ENCODE peak calls at places on chromosomes 7 and 10, in six cellular contexts. O is PC-3, B is psoas muscle, H is right lobe of liver, J is K562, A is heart left ventricle. P is an unnamed sample. For H3K36me3, the result is how much of the 10 kb centered on the place peaks cover.

GRCh38 chr10:119340893-119341235 is 133.5 kb downstream of the GRK5 start:
- DNase-seq in O (no peak), B (no peak), H (peak), J (no peak), A (no peak), P (no peak)

GRCh38 chr10:119020627-119020946 is 8.9 kb upstream of the NANOS1 start:
- DNase-seq in O (peak), B (peak), H (no peak), J (no peak), A (no peak), P (no peak)

GRCh38 chr7:16978358-16979244 is 96.8 kb upstream of the AGR3 start:
- DNase-seq in O (peak), B (no peak), H (no peak), J (no peak), A (no peak), P (no peak)

GRCh38 chr7:80719261-80719660 is 80.8 kb downstream of the CD36 start:
- DNase-seq in O (peak), B (no peak), H (no peak), J (no peak), A (no peak), P (no peak)

GRCh38 chr7:55191161-55191925 is 172.5 kb downstream of the EGFR start:
- DNase-seq in O (no peak), B (no peak), H (no peak), J (no peak), A (no peak), P (no peak)

GRCh38 chr7:158175779-158176178 is 411.8 kb downstream of the PTPRN2 start:
- DNase-seq in O (no peak), B (no peak), H (no peak), J (no peak), A (no peak), P (no peak)

GRCh38 chr7:139521439-139521838 is 2.0 kb upstream of the CLEC2L start:
- DNase-seq in O (no peak), B (no peak), H (no peak), J (no peak), A (no peak), P (no peak)

GRCh38 chr7:139783647-139784385 is 6.0 kb upstream of the HIPK2 start:
- DNase-seq in O (peak), B (no peak), H (no peak), J (peak), A (no peak), P (peak)

GRCh38 chr10:81876253-81876731 is 1.3 kb downstream of the NRG3 start:
- DNase-seq in O (no peak), B (no peak), H (no peak), J (no peak), A (no peak), P (peak)

GRCh38 chr7:36910401-36910800 is 186.1 kb upstream of the AOAH start:
- DNase-seq in O (no peak), B (no peak), H (no peak), J (no peak), A (no peak), P (no peak)

GRCh38 chr7:128302110-128302509 is 41.6 kb downstream of the RBM28 start:
- DNase-seq in O (no peak), B (no peak), H (no peak), J (no peak), A (peak), P (no peak)

GRCh38 chr7:32154797-32155196 is 84.6 kb upstream of the PDE1C start:
- DNase-seq in O (no peak), B (peak), H (no peak), J (no peak), A (peak), P (no peak)

GRCh38 chr10:78007172-78007571 is 22.1 kb downstream of the POLR3A start:
- DNase-seq in O (peak), B (no peak), H (no peak), J (no peak), A (no peak), P (no peak)

GRCh38 chr10:84152769-84153168 is 13.5 kb downstream of the GHITM start:
- DNase-seq in O (no peak), B (no peak), H (no peak), J (no peak), A (no peak), P (no peak)

GRCh38 chr10:84149854-84150253 is 10.5 kb downstream of the GHITM start:
- DNase-seq in O (no peak), B (no peak), H (no peak), J (no peak), A (no peak), P (no peak)

GRCh38 chr10:84147347-84147746 is 8.0 kb downstream of the GHITM start:
- DNase-seq in O (no peak), B (no peak), H (no peak), J (no peak), A (no peak), P (no peak)
- H3K36me3 ChIP-seq in O (half or more), B (under half), H (half or more), J (half or more), A (under half), P (half or more)

DNA sequence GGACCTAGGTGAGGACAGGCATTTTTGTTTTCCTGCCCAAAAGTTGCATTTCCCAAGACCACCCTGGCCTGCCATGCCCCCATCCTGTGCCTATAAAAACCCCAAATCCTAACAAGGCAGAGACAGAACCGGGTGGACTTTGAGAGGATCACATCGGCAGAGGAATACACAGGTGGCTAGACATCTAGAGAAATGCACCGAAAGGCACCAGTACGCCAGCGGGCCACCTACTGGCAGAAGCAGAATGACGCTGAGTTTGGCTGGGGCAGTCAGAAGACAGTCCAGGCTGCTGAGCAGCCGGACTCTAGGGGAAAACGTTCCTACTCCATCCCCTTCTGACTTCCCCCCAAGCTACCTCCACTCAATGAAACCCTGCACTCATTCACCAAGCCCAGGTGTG is 2.8 kb downstream of the AKR1C4 start:
- DNase-seq in O (no peak), B (no peak), H (peak), J (peak), A (no peak), P (no peak)
- TF ChIP-seq CTCF in O (no peak), B (no peak), H (peak), J (peak), A (no peak), P (peak)

GRCh38 chr7:49639808-49640207 is 133.6 kb upstream of the VWC2 start:
- DNase-seq in O (no peak), B (no peak), H (no peak), J (no peak), A (no peak), P (no peak)

GRCh38 chr7:49645296-49645695 is 128.1 kb upstream of the VWC2 start:
- DNase-seq in O (no peak), B (no peak), H (no peak), J (no peak), A (no peak), P (no peak)

GRCh38 chr7:49644402-49645166 is 128.9 kb upstream of the VWC2 start:
- DNase-seq in O (no peak), B (no peak), H (no peak), J (no peak), A (no peak), P (no peak)

GRCh38 chr7:49643750-49644149 is 129.7 kb upstream of the VWC2 start:
- DNase-seq in O (no peak), B (no peak), H (no peak), J (no peak), A (no peak), P (no peak)

GRCh38 chr7:49643321-49643720 is 130.1 kb upstream of the VWC2 start:
- DNase-seq in O (no peak), B (no peak), H (no peak), J (no peak), A (peak), P (no peak)
- H3K27ac ChIP-seq in O (no peak), B (no peak), H (no peak), J (no peak), A (no peak), P (no peak)

GRCh38 chr7:45000096-45001032 is at the start of gene CCM2:
- DNase-seq in O (peak), B (peak), H (peak), J (peak), A (peak), P (no peak)

GRCh38 chr7:44999245-45000095 is 531 bp upstream of the CCM2 start:
- DNase-seq in O (peak), B (peak), H (peak), J (peak), A (peak), P (peak)

GRCh38 chr7:44998153-44998871 is 1.7 kb upstream of the CCM2 start:
- DNase-seq in O (no peak), B (no peak), H (no peak), J (no peak), A (no peak), P (no peak)

GRCh38 chr7:44994877-44995554 is 5.0 kb upstream of the CCM2 start:
- DNase-seq in O (no peak), B (no peak), H (no peak), J (peak), A (no peak), P (no peak)

GRCh38 chr7:44995555-44996493 is 4.2 kb upstream of the CCM2 start:
- DNase-seq in O (no peak), B (no peak), H (no peak), J (no peak), A (no peak), P (no peak)
- H3K36me3 ChIP-seq in O (under half), B (under half), H (under half), J (under half), A (under half), P (under half)

GRCh38 chr7:107754642-107755041 is 10.7 kb downstream of the CBLL1 start:
- DNase-seq in O (peak), B (no peak), H (no peak), J (no peak), A (no peak), P (no peak)
- TF ChIP-seq CTCF in O (peak), B (no peak), H (peak), J (no peak), A (no peak), P (no peak)

DNA sequence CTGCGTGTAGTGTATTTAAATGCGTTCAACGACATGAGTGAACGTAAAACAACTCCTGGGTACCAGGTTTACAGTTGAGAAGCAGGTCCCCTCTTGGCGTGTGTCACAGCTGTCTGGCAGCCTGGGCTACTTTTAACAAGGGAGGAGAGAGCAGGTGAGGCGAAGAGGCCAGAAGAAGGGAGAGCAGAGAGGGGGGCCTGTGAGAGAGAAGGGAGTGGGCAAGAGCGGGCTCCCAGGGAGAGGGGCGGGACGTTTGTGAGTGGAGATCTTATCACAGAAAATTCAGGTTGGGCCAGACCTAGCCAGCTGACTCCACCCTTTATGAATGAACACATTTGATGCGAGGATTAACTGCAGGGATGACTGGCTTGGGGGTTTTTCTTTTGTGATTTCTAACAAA is 154.0 kb downstream of the CAMK1D start:
- DNase-seq in O (no peak), B (no peak), H (no peak), J (no peak), A (no peak), P (no peak)
- H3K27ac ChIP-seq in O (no peak), B (no peak), H (no peak), J (no peak), A (no peak), P (no peak)

DNA sequence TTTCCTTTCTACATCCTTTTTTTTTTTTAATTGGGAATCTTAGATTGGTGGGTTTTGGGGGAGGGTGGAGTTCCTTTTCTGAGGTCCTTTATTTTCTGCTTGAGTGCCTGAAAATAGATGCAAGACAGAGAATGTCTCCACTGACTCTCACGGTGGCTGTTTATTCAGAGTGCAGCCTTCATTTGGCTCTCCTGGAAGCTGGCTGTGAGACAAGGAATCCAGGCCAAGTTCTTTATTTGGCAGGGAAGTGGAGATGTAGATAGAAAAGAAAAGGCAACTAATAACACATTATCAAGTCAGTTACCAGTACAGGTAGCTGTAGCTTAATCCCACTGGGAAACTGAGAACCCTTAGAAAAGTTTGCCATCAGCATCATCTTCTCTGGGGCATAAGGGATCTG is 118.6 kb downstream of the CNTNAP2 start:
- DNase-seq in O (no peak), B (no peak), H (no peak), J (no peak), A (no peak), P (no peak)
- H3K36me3 ChIP-seq in O (under half), B (under half), H (under half), J (under half), A (under half), P (under half)

DNA sequence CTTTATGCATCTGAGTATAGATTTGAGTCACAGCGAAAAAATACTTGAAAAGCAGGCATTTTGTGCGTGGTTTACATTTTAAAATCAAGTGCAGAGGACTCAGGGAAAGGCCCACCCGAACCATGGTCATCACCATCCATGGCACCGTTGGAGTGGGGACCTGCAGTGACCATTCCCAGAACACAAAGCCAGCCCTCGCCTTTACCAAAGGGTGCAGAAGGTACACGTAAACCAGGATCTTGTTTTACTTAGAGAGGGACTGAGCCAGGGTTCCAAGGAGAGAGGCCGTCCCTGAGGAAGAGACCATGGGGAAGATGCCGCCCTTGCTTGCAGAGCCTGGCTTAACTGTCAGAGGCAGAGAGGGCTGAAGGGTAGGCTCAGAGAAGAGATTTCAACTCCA is 12.0 kb upstream of the CNPY1 start:
- DNase-seq in O (no peak), B (no peak), H (no peak), J (no peak), A (no peak), P (no peak)
- TF ChIP-seq CTCF in O (no peak), B (no peak), H (no peak), J (no peak), A (no peak), P (no peak)

P was measured in WERI-Rb-1.